ENCODE peak calls at places on chromosomes 5 and 9, in four cellular contexts. One of them, this sample, is unnamed.

GRCh38 chr5:150313921-150314716 is 11.4 kb upstream of the ARSI start:
- DNase-seq in GM23338: no peak
- DNase-seq in cardiac muscle cell: no peak
- DNase-seq in H1: no peak
- DNase-seq in this sample: no peak

GRCh38 chr5:120052916-120053828 is 410.9 kb upstream of the PRR16 start:
- DNase-seq in cardiac muscle cell: no peak
- DNase-seq in H1: no peak
- DNase-seq in GM23338: no peak
- DNase-seq in this sample: no peak

GRCh38 chr5:55864606-55865541 is 13.7 kb downstream of the IL31RA start:
- DNase-seq in H1: no peak
- DNase-seq in cardiac muscle cell: peak; percentile 71
- DNase-seq in GM23338: no peak
- DNase-seq in this sample: no peak

GRCh38 chr9:131254107-131254491 is 22.2 kb downstream of the FAM78A start:
- DNase-seq in GM23338: peak; percentile 3
- DNase-seq in cardiac muscle cell: peak; percentile 21
- DNase-seq in H1: no peak
- DNase-seq in this sample: no peak

GRCh38 chr9:122226142-122226757 is 2.5 kb downstream of the LHX6 start:
- DNase-seq in GM23338: peak; percentile 61
- DNase-seq in H1: no peak
- DNase-seq in cardiac muscle cell: no peak
- DNase-seq in this sample: no peak

GRCh38 chr5:139837711-139838380 is 42.2 kb downstream of the PSD2 start:
- DNase-seq in H1: no peak
- DNase-seq in GM23338: no peak
- DNase-seq in cardiac muscle cell: no peak
- DNase-seq in this sample: no peak

GRCh38 chr9:95242613-95243012 is 74.9 kb downstream of the FANCC start:
- DNase-seq in H1: no peak
- DNase-seq in GM23338: peak; percentile 18
- DNase-seq in cardiac muscle cell: no peak
- DNase-seq in this sample: no peak

GRCh38 chr9:122001491-122002201 is 91.5 kb downstream of the TTLL11 start:
- DNase-seq in H1: no peak
- DNase-seq in cardiac muscle cell: peak; percentile 57
- DNase-seq in GM23338: peak; percentile 19
- DNase-seq in this sample: no peak

GRCh38 chr5:132830436-132831094 is at the start of gene SHROOM1:
- DNase-seq in cardiac muscle cell: peak; percentile 66
- DNase-seq in H1: no peak
- DNase-seq in GM23338: peak; percentile 86
- DNase-seq in this sample: no peak

GRCh38 chr9:82208741-82209450 is 220.3 kb downstream of the SPATA31D1 start:
- DNase-seq in cardiac muscle cell: peak; percentile 38
- DNase-seq in H1: no peak
- DNase-seq in GM23338: no peak
- DNase-seq in this sample: no peak

GRCh38 chr5:135373747-135374515 is 25.1 kb downstream of the MACROH2A1 start:
- DNase-seq in H1: no peak
- DNase-seq in cardiac muscle cell: no peak
- DNase-seq in GM23338: no peak
- DNase-seq in this sample: no peak

GRCh38 chr5:172726966-172727365 is 44.0 kb downstream of the DUSP1 start:
- DNase-seq in GM23338: no peak
- DNase-seq in cardiac muscle cell: no peak
- DNase-seq in H1: no peak
- DNase-seq in this sample: no peak

GRCh38 chr9:31848505-31849285 is 535.7 kb upstream of the ACO1 start:
- DNase-seq in cardiac muscle cell: no peak
- DNase-seq in GM23338: peak; percentile 23
- DNase-seq in H1: no peak
- DNase-seq in this sample: no peak

GRCh38 chr5:142286111-142286510 is 38.7 kb downstream of the SPRY4 start:
- DNase-seq in H1: no peak
- DNase-seq in GM23338: no peak
- DNase-seq in cardiac muscle cell: no peak
- DNase-seq in this sample: no peak

GRCh38 chr5:76303917-76304316 is 99.2 kb upstream of the IQGAP2 start:
- DNase-seq in cardiac muscle cell: no peak
- DNase-seq in H1: no peak
- DNase-seq in GM23338: no peak
- DNase-seq in this sample: peak; percentile 24

GRCh38 chr9:75188756-75189155 is 100.4 kb downstream of the OSTF1 start:
- DNase-seq in cardiac muscle cell: no peak
- DNase-seq in GM23338: no peak
- DNase-seq in H1: no peak
- DNase-seq in this sample: no peak

GRCh38 chr5:73280821-73281746 is 108.1 kb downstream of the TMEM174 start:
- DNase-seq in GM23338: no peak
- DNase-seq in cardiac muscle cell: peak; percentile 74
- DNase-seq in H1: no peak
- DNase-seq in this sample: no peak

GRCh38 chr5:141617128-141617527 is 1.7 kb downstream of the DIAPH1 start:
- DNase-seq in GM23338: no peak
- DNase-seq in H1: no peak
- DNase-seq in cardiac muscle cell: peak; percentile 6
- DNase-seq in this sample: no peak

GRCh38 chr5:147949711-147950573 is 43.6 kb upstream of the C5orf46 start:
- DNase-seq in H1: no peak
- DNase-seq in cardiac muscle cell: peak; percentile 53
- DNase-seq in GM23338: peak; percentile 75
- DNase-seq in this sample: no peak

GRCh38 chr9:33450747-33451146 is 3.4 kb upstream of the AQP3 start:
- DNase-seq in GM23338: no peak
- DNase-seq in cardiac muscle cell: no peak
- DNase-seq in H1: no peak
- DNase-seq in this sample: no peak

GRCh38 chr9:5612187-5612535 is 16.7 kb upstream of the RIC1 start:
- DNase-seq in GM23338: no peak
- DNase-seq in cardiac muscle cell: no peak
- DNase-seq in H1: no peak
- DNase-seq in this sample: no peak

GRCh38 chr5:178204205-178205009 is at the start of gene HNRNPAB:
- DNase-seq in GM23338: peak; percentile 98
- DNase-seq in H1: peak; percentile 85
- DNase-seq in cardiac muscle cell: peak; percentile 98
- DNase-seq in this sample: peak; percentile 90

GRCh38 chr5:37323607-37324006 is 47.3 kb downstream of the NUP155 start:
- DNase-seq in GM23338: no peak
- DNase-seq in H1: no peak
- DNase-seq in cardiac muscle cell: no peak
- DNase-seq in this sample: no peak

GRCh38 chr5:90654235-90654634 is 95.6 kb downstream of the ADGRV1 start:
- DNase-seq in H1: no peak
- DNase-seq in GM23338: no peak
- DNase-seq in cardiac muscle cell: no peak
- DNase-seq in this sample: no peak

GRCh38 chr9:119771336-119771735 is 402.1 kb upstream of the BRINP1 start:
- DNase-seq in GM23338: no peak
- DNase-seq in H1: no peak
- DNase-seq in cardiac muscle cell: no peak
- DNase-seq in this sample: no peak

GRCh38 chr5:57420821-57421220 is 61.8 kb downstream of the ACTBL2 start:
- DNase-seq in H1: no peak
- DNase-seq in GM23338: no peak
- DNase-seq in cardiac muscle cell: no peak
- DNase-seq in this sample: no peak

GRCh38 chr9:128540630-128541355 is 11.6 kb upstream of the SPTAN1 start:
- DNase-seq in H1: no peak
- DNase-seq in cardiac muscle cell: peak; percentile 68
- DNase-seq in GM23338: no peak
- DNase-seq in this sample: no peak

GRCh38 chr9:135608294-135608998 is 30.9 kb downstream of the GLT6D1 start:
- DNase-seq in GM23338: no peak
- DNase-seq in H1: no peak
- DNase-seq in cardiac muscle cell: no peak
- DNase-seq in this sample: no peak

GRCh38 chr9:15278839-15279238 is 28.2 kb downstream of the TTC39B start:
- DNase-seq in cardiac muscle cell: no peak
- DNase-seq in H1: no peak
- DNase-seq in GM23338: no peak
- DNase-seq in this sample: no peak

GRCh38 chr9:95297316-95297715 is 20.2 kb downstream of the FANCC start:
- DNase-seq in cardiac muscle cell: no peak
- DNase-seq in H1: no peak
- DNase-seq in GM23338: peak; percentile 21
- DNase-seq in this sample: no peak

GRCh38 chr5:28542968-28543367 is 1504.6 kb upstream of the CDH9 start:
- DNase-seq in H1: no peak
- DNase-seq in GM23338: no peak
- DNase-seq in cardiac muscle cell: peak; percentile 84
- DNase-seq in this sample: no peak

GRCh38 chr9:14139287-14139686 is 174.7 kb downstream of the NFIB start:
- DNase-seq in GM23338: no peak
- DNase-seq in H1: no peak
- DNase-seq in cardiac muscle cell: no peak
- DNase-seq in this sample: no peak

GRCh38 chr5:6827815-6828214 is 114.6 kb downstream of the TENT4A start:
- DNase-seq in cardiac muscle cell: no peak
- DNase-seq in GM23338: no peak
- DNase-seq in H1: no peak
- DNase-seq in this sample: peak; percentile 33
- H3K4me3 ChIP-seq in cardiac muscle cell: no peak overlapping the region
- H3K4me3 ChIP-seq in GM23338: no peak overlapping the region
- H3K4me3 ChIP-seq in H1: no peak overlapping the region
- H3K4me3 ChIP-seq in this sample: no peak overlapping the region

DNA sequence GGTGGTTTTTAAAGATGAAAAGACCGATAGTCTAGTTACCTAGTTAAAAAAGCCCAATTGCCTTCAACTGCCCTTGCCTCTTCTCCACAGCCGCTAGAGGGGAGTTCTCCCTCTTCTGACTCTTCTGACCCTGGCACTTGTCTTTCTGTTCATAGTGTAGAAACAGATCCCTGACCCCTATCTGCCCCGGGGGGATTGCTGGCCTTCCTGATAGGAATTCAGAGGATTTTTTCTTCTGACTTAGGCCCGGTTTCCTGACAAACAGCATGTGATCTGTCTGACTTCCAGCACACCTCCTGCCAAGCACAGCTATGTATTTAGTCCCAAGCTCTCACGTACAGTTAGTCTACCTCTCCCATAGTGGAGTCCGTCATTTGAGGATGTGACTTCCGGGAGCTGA is 5.0 kb upstream of the TMEM268 start:
- DNase-seq in GM23338: peak; percentile 29
- DNase-seq in cardiac muscle cell: no peak
- DNase-seq in H1: no peak
- DNase-seq in this sample: no peak
- TF ChIP-seq CTCF in GM23338: peak; percentile 1
- TF ChIP-seq CTCF in cardiac muscle cell: peak; percentile 5
- TF ChIP-seq CTCF in H1: no peak
- TF ChIP-seq CTCF in this sample: no peak

DNA sequence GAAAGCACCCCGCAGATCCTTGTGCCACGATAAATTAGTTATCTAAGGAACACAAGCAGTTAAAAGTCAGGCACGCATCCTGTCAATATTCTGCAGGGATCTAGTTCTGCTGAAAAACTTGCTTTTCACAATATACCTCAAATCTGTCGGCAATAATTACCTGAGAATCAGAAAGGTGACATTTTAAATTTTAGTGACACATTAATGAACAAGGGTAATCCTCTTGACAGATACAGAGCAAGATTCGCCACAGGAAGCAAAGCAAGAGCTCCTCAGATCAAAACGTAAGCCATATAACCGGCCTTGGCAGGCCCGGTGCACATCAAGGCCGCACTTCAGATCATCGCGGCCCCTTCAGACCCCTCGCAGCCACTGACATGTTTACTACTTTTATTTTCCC is 185.7 kb downstream of the ATPSCKMT start:
- DNase-seq in cardiac muscle cell: no peak
- DNase-seq in H1: no peak
- DNase-seq in GM23338: no peak
- DNase-seq in this sample: no peak
- H3K4me3 ChIP-seq in cardiac muscle cell: no peak overlapping the region
- H3K4me3 ChIP-seq in H1: no peak overlapping the region
- H3K4me3 ChIP-seq in GM23338: no peak overlapping the region
- H3K4me3 ChIP-seq in this sample: no peak overlapping the region

GRCh38 chr5:6790346-6790865 is 77.2 kb downstream of the TENT4A start:
- DNase-seq in GM23338: no peak
- DNase-seq in H1: no peak
- DNase-seq in cardiac muscle cell: no peak
- DNase-seq in this sample: no peak

GRCh38 chr5:6788439-6788838 is 75.2 kb downstream of the TENT4A start:
- DNase-seq in cardiac muscle cell: no peak
- DNase-seq in H1: no peak
- DNase-seq in GM23338: no peak
- DNase-seq in this sample: no peak

GRCh38 chr5:6787941-6788340 is 74.7 kb downstream of the TENT4A start:
- DNase-seq in GM23338: no peak
- DNase-seq in H1: no peak
- DNase-seq in cardiac muscle cell: no peak
- DNase-seq in this sample: no peak

GRCh38 chr5:6791031-6791577 is 77.9 kb downstream of the TENT4A start:
- DNase-seq in GM23338: no peak
- DNase-seq in H1: no peak
- DNase-seq in cardiac muscle cell: no peak
- DNase-seq in this sample: no peak

DNA sequence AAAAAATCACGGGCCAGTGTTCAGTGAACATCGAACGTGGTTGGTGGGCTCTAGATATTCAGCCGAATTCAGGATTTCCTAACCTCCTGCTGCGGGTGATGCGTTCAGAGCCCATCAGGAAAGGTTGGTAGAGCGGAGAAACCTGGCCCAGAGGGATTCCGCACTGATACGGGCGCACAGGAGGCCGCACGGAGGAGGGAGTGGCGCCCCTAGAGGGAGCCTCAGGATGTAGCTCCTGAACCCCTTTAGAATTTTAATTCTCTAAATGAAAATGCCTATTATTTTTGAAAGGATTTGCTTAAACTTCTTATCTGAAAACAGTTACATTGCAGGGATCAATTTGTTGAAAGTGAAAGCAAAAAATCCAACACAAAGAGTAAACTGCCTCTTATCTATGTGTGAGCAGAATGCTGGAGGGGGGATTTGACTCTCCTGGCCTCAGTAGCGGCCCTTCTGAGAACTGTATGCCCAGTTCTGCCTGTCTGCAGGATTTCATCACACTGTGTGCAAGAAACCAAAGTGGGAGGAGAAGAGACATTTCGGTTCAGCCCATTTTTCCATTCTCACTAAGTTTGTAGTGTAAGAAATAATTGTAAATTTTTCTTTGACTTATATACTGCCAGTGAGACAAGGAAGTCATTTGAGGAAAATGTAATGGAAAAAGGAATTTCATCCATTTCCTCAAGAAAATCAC is 75.9 kb downstream of the TENT4A start:
- DNase-seq in H1: no peak
- DNase-seq in cardiac muscle cell: peak; percentile 66
- DNase-seq in GM23338: no peak
- DNase-seq in this sample: no peak
- TF ChIP-seq CTCF in H1: peak; percentile 71
- TF ChIP-seq CTCF in cardiac muscle cell: no peak
- TF ChIP-seq CTCF in GM23338: no peak
- TF ChIP-seq CTCF in this sample: no peak

This sample was measured in GM12864.